ENCODE peak calls at places on chromosomes 12 and 14, in eight cellular contexts. One of them, this sample, is unnamed.

GRCh38 chr12:21354641-21355040 is 18.1 kb upstream of the IAPP start:
- DNase-seq in CD8-positive, alpha-beta T cell: no peak
- DNase-seq in iPS-NIHi11: no peak
- DNase-seq in non-pigmented ciliary epithelial cell: no peak
- DNase-seq in activated T-helper 2 cell treated with anti-CD3 and anti-CD28 coated beads, Interferon-gamma antibody, Interleukin-2, Interleukin-4, amounts not matched to agents 10 μg/mL and 5 μg/mL and 100 μg/mL, durations not matched to agents 14 hours and 24 hours and 36 hours: no peak
- DNase-seq in NCI-H1092 treated with DMSO at 0.1 percent for 48 hours: no peak
- DNase-seq in caudate nucleus: no peak
- DNase-seq in cardiac muscle cell: no peak
- DNase-seq in this sample: no peak

GRCh38 chr12:5498806-5499205 is 66.9 kb downstream of the NTF3 start:
- DNase-seq in NCI-H1092 treated with DMSO at 0.1 percent for 48 hours: no peak
- DNase-seq in cardiac muscle cell: no peak
- DNase-seq in CD8-positive, alpha-beta T cell: no peak
- DNase-seq in caudate nucleus: no peak
- DNase-seq in activated T-helper 2 cell treated with anti-CD3 and anti-CD28 coated beads, Interferon-gamma antibody, Interleukin-2, Interleukin-4, amounts not matched to agents 10 μg/mL and 5 μg/mL and 100 μg/mL, durations not matched to agents 14 hours and 24 hours and 36 hours: no peak
- DNase-seq in iPS-NIHi11: no peak
- DNase-seq in non-pigmented ciliary epithelial cell: no peak
- DNase-seq in this sample: no peak

GRCh38 chr12:6828671-6829531 is 694 bp downstream of the P3H3 start:
- DNase-seq in NCI-H1092 treated with DMSO at 0.1 percent for 48 hours: peak
- DNase-seq in cardiac muscle cell: peak
- DNase-seq in caudate nucleus: no peak
- DNase-seq in iPS-NIHi11: peak
- DNase-seq in activated T-helper 2 cell treated with anti-CD3 and anti-CD28 coated beads, Interferon-gamma antibody, Interleukin-2, Interleukin-4, amounts not matched to agents 10 μg/mL and 5 μg/mL and 100 μg/mL, durations not matched to agents 14 hours and 24 hours and 36 hours: no peak
- DNase-seq in non-pigmented ciliary epithelial cell: no peak
- DNase-seq in CD8-positive, alpha-beta T cell: peak
- DNase-seq in this sample: no peak

GRCh38 chr12:118212627-118213026 is 76.7 kb downstream of the PEBP1 start:
- DNase-seq in caudate nucleus: no peak
- DNase-seq in non-pigmented ciliary epithelial cell: no peak
- DNase-seq in iPS-NIHi11: no peak
- DNase-seq in CD8-positive, alpha-beta T cell: no peak
- DNase-seq in cardiac muscle cell: no peak
- DNase-seq in activated T-helper 2 cell treated with anti-CD3 and anti-CD28 coated beads, Interferon-gamma antibody, Interleukin-2, Interleukin-4, amounts not matched to agents 10 μg/mL and 5 μg/mL and 100 μg/mL, durations not matched to agents 14 hours and 24 hours and 36 hours: no peak
- DNase-seq in NCI-H1092 treated with DMSO at 0.1 percent for 48 hours: no peak
- DNase-seq in this sample: no peak

GRCh38 chr14:64628940-64629403 is 75.3 kb upstream of the PLEKHG3 start:
- DNase-seq in iPS-NIHi11: peak
- DNase-seq in caudate nucleus: peak
- DNase-seq in cardiac muscle cell: peak
- DNase-seq in non-pigmented ciliary epithelial cell: peak
- DNase-seq in NCI-H1092 treated with DMSO at 0.1 percent for 48 hours: no peak
- DNase-seq in CD8-positive, alpha-beta T cell: no peak
- DNase-seq in activated T-helper 2 cell treated with anti-CD3 and anti-CD28 coated beads, Interferon-gamma antibody, Interleukin-2, Interleukin-4, amounts not matched to agents 10 μg/mL and 5 μg/mL and 100 μg/mL, durations not matched to agents 14 hours and 24 hours and 36 hours: no peak
- DNase-seq in this sample: no peak

GRCh38 chr14:44960646-44961045 is 1.1 kb downstream of the KLHL28 start:
- DNase-seq in CD8-positive, alpha-beta T cell: no peak
- DNase-seq in activated T-helper 2 cell treated with anti-CD3 and anti-CD28 coated beads, Interferon-gamma antibody, Interleukin-2, Interleukin-4, amounts not matched to agents 10 μg/mL and 5 μg/mL and 100 μg/mL, durations not matched to agents 14 hours and 24 hours and 36 hours: no peak
- DNase-seq in caudate nucleus: no peak
- DNase-seq in cardiac muscle cell: no peak
- DNase-seq in non-pigmented ciliary epithelial cell: no peak
- DNase-seq in NCI-H1092 treated with DMSO at 0.1 percent for 48 hours: no peak
- DNase-seq in iPS-NIHi11: no peak
- DNase-seq in this sample: no peak

GRCh38 chr14:68270342-68270741 is 450.8 kb downstream of the RAD51B start:
- DNase-seq in caudate nucleus: no peak
- DNase-seq in NCI-H1092 treated with DMSO at 0.1 percent for 48 hours: no peak
- DNase-seq in iPS-NIHi11: no peak
- DNase-seq in activated T-helper 2 cell treated with anti-CD3 and anti-CD28 coated beads, Interferon-gamma antibody, Interleukin-2, Interleukin-4, amounts not matched to agents 10 μg/mL and 5 μg/mL and 100 μg/mL, durations not matched to agents 14 hours and 24 hours and 36 hours: no peak
- DNase-seq in cardiac muscle cell: no peak
- DNase-seq in non-pigmented ciliary epithelial cell: no peak
- DNase-seq in CD8-positive, alpha-beta T cell: no peak
- DNase-seq in this sample: no peak

GRCh38 chr14:60217713-60218112 is 31.3 kb upstream of the PPM1A start:
- DNase-seq in non-pigmented ciliary epithelial cell: no peak
- DNase-seq in cardiac muscle cell: no peak
- DNase-seq in iPS-NIHi11: no peak
- DNase-seq in NCI-H1092 treated with DMSO at 0.1 percent for 48 hours: no peak
- DNase-seq in CD8-positive, alpha-beta T cell: no peak
- DNase-seq in caudate nucleus: no peak
- DNase-seq in activated T-helper 2 cell treated with anti-CD3 and anti-CD28 coated beads, Interferon-gamma antibody, Interleukin-2, Interleukin-4, amounts not matched to agents 10 μg/mL and 5 μg/mL and 100 μg/mL, durations not matched to agents 14 hours and 24 hours and 36 hours: no peak
- DNase-seq in this sample: no peak

GRCh38 chr14:91897121-91897701 is 29.9 kb upstream of the TC2N start:
- DNase-seq in non-pigmented ciliary epithelial cell: no peak
- DNase-seq in CD8-positive, alpha-beta T cell: no peak
- DNase-seq in activated T-helper 2 cell treated with anti-CD3 and anti-CD28 coated beads, Interferon-gamma antibody, Interleukin-2, Interleukin-4, amounts not matched to agents 10 μg/mL and 5 μg/mL and 100 μg/mL, durations not matched to agents 14 hours and 24 hours and 36 hours: no peak
- DNase-seq in caudate nucleus: peak
- DNase-seq in iPS-NIHi11: peak
- DNase-seq in cardiac muscle cell: peak
- DNase-seq in NCI-H1092 treated with DMSO at 0.1 percent for 48 hours: no peak
- DNase-seq in this sample: peak

GRCh38 chr14:37318938-37319337 is 121.2 kb downstream of the MIPOL1 start:
- DNase-seq in CD8-positive, alpha-beta T cell: no peak
- DNase-seq in NCI-H1092 treated with DMSO at 0.1 percent for 48 hours: no peak
- DNase-seq in iPS-NIHi11: no peak
- DNase-seq in activated T-helper 2 cell treated with anti-CD3 and anti-CD28 coated beads, Interferon-gamma antibody, Interleukin-2, Interleukin-4, amounts not matched to agents 10 μg/mL and 5 μg/mL and 100 μg/mL, durations not matched to agents 14 hours and 24 hours and 36 hours: no peak
- DNase-seq in caudate nucleus: no peak
- DNase-seq in non-pigmented ciliary epithelial cell: no peak
- DNase-seq in cardiac muscle cell: no peak
- DNase-seq in this sample: no peak

GRCh38 chr14:24954697-24955037 is 95.3 kb downstream of the STXBP6 start:
- DNase-seq in iPS-NIHi11: no peak
- DNase-seq in non-pigmented ciliary epithelial cell: no peak
- DNase-seq in caudate nucleus: no peak
- DNase-seq in cardiac muscle cell: no peak
- DNase-seq in NCI-H1092 treated with DMSO at 0.1 percent for 48 hours: no peak
- DNase-seq in activated T-helper 2 cell treated with anti-CD3 and anti-CD28 coated beads, Interferon-gamma antibody, Interleukin-2, Interleukin-4, amounts not matched to agents 10 μg/mL and 5 μg/mL and 100 μg/mL, durations not matched to agents 14 hours and 24 hours and 36 hours: no peak
- DNase-seq in CD8-positive, alpha-beta T cell: no peak
- DNase-seq in this sample: no peak